ENCODE peak calls at places on chromosomes 5 and 9, in seven cellular contexts. One of them, this sample, is unnamed.

GRCh38 chr9:69462394-69462793 is 137.4 kb downstream of the ENTREP1 start:
- DNase-seq in HepG2: no peak
- DNase-seq in GM12878: no peak
- DNase-seq in H1: no peak
- DNase-seq in IMR-90: no peak
- DNase-seq in A549: no peak
- DNase-seq in K562: no peak
- DNase-seq in this sample: no peak

GRCh38 chr5:104598285-104598684 is 1035.7 kb upstream of the NUDT12 start:
- DNase-seq in K562: no peak
- DNase-seq in H1: no peak
- DNase-seq in IMR-90: no peak
- DNase-seq in A549: no peak
- DNase-seq in GM12878: no peak
- DNase-seq in HepG2: no peak
- DNase-seq in this sample: no peak

GRCh38 chr9:134406366-134407122 is 80.3 kb downstream of the RXRA start:
- DNase-seq in H1: no peak
- DNase-seq in IMR-90: no peak
- DNase-seq in A549: peak; percentile 66
- DNase-seq in K562: no peak
- DNase-seq in HepG2: no peak
- DNase-seq in GM12878: no peak
- DNase-seq in this sample: peak; percentile 58

GRCh38 chr5:157225463-157226422 is 40.2 kb upstream of the CYFIP2 start:
- DNase-seq in H1: no peak
- DNase-seq in K562: no peak
- DNase-seq in A549: no peak
- DNase-seq in GM12878: no peak
- DNase-seq in HepG2: no peak
- DNase-seq in IMR-90: no peak
- DNase-seq in this sample: no peak

GRCh38 chr9:97954550-97954989 is 16.6 kb upstream of the HEMGN start:
- DNase-seq in K562: peak; percentile 92
- DNase-seq in H1: peak; percentile 51
- DNase-seq in HepG2: peak; percentile 52
- DNase-seq in A549: peak; percentile 70
- DNase-seq in GM12878: no peak
- DNase-seq in IMR-90: no peak
- DNase-seq in this sample: peak; percentile 58

GRCh38 chr9:137279741-137280477 is 2.4 kb downstream of the TOR4A start:
- DNase-seq in A549: no peak
- DNase-seq in IMR-90: no peak
- DNase-seq in GM12878: no peak
- DNase-seq in H1: peak; percentile 55
- DNase-seq in HepG2: no peak
- DNase-seq in K562: no peak
- DNase-seq in this sample: no peak

GRCh38 chr5:88368201-88368600 is 99.6 kb upstream of the TMEM161B start:
- DNase-seq in K562: no peak
- DNase-seq in GM12878: no peak
- DNase-seq in H1: no peak
- DNase-seq in HepG2: no peak
- DNase-seq in A549: no peak
- DNase-seq in IMR-90: no peak
- DNase-seq in this sample: no peak

GRCh38 chr5:66671305-66671704 is 75.1 kb downstream of the MAST4 start:
- DNase-seq in K562: no peak
- DNase-seq in H1: no peak
- DNase-seq in IMR-90: no peak
- DNase-seq in A549: no peak
- DNase-seq in HepG2: no peak
- DNase-seq in GM12878: no peak
- DNase-seq in this sample: no peak

GRCh38 chr5:172145870-172146747 is 41.9 kb downstream of the STK10 start:
- DNase-seq in H1: no peak
- DNase-seq in HepG2: no peak
- DNase-seq in K562: no peak
- DNase-seq in IMR-90: no peak
- DNase-seq in GM12878: no peak
- DNase-seq in A549: no peak
- DNase-seq in this sample: no peak

GRCh38 chr5:157672976-157673375 is 1.6 kb downstream of the C5orf52 start:
- DNase-seq in IMR-90: no peak
- DNase-seq in K562: no peak
- DNase-seq in HepG2: no peak
- DNase-seq in H1: no peak
- DNase-seq in GM12878: no peak
- DNase-seq in A549: no peak
- DNase-seq in this sample: no peak

GRCh38 chr5:149035282-149035882 is 27.5 kb downstream of the SH3TC2 start:
- DNase-seq in HepG2: peak; percentile 53
- DNase-seq in A549: peak; percentile 79
- DNase-seq in GM12878: no peak
- DNase-seq in K562: peak; percentile 74
- DNase-seq in H1: peak; percentile 80
- DNase-seq in IMR-90: peak; percentile 83
- DNase-seq in this sample: peak; percentile 67

GRCh38 chr9:16236326-16236725 is 634.1 kb downstream of the BNC2 start:
- DNase-seq in IMR-90: peak; percentile 97
- DNase-seq in GM12878: no peak
- DNase-seq in HepG2: no peak
- DNase-seq in H1: no peak
- DNase-seq in A549: peak; percentile 23
- DNase-seq in K562: no peak
- DNase-seq in this sample: no peak

GRCh38 chr5:87245451-87245850 is 22.2 kb upstream of the RASA1 start:
- DNase-seq in A549: no peak
- DNase-seq in GM12878: no peak
- DNase-seq in H1: no peak
- DNase-seq in K562: no peak
- DNase-seq in IMR-90: no peak
- DNase-seq in HepG2: no peak
- DNase-seq in this sample: no peak

GRCh38 chr9:34374339-34374738 is 2.4 kb downstream of the MYORG start:
- DNase-seq in GM12878: no peak
- DNase-seq in HepG2: no peak
- DNase-seq in A549: no peak
- DNase-seq in H1: no peak
- DNase-seq in K562: no peak
- DNase-seq in IMR-90: no peak
- DNase-seq in this sample: no peak

GRCh38 chr5:142109356-142110045 is 922 bp downstream of the NDFIP1 start:
- DNase-seq in HepG2: no peak
- DNase-seq in H1: no peak
- DNase-seq in A549: peak; percentile 23
- DNase-seq in K562: peak; percentile 44
- DNase-seq in IMR-90: peak; percentile 15
- DNase-seq in GM12878: no peak
- DNase-seq in this sample: no peak

GRCh38 chr9:94086468-94086867 is 2.2 kb downstream of the PTPDC1 start:
- DNase-seq in H1: no peak
- DNase-seq in K562: no peak
- DNase-seq in IMR-90: peak; percentile 72
- DNase-seq in GM12878: no peak
- DNase-seq in A549: no peak
- DNase-seq in HepG2: no peak
- DNase-seq in this sample: peak; percentile 59

GRCh38 chr5:98768160-98769005 is 5.1 kb upstream of the RGMB start:
- DNase-seq in A549: peak; percentile 52
- DNase-seq in HepG2: peak; percentile 46
- DNase-seq in H1: peak; percentile 82
- DNase-seq in GM12878: no peak
- DNase-seq in IMR-90: peak; percentile 73
- DNase-seq in K562: peak; percentile 29
- DNase-seq in this sample: peak; percentile 73

GRCh38 chr5:172830876-172831662 is 3.0 kb upstream of the ERGIC1 start:
- DNase-seq in A549: no peak
- DNase-seq in IMR-90: peak; percentile 99
- DNase-seq in H1: no peak
- DNase-seq in GM12878: no peak
- DNase-seq in K562: no peak
- DNase-seq in HepG2: no peak
- DNase-seq in this sample: no peak

GRCh38 chr5:134576386-134577021 is 51.0 kb downstream of the JADE2 start:
- DNase-seq in HepG2: no peak
- DNase-seq in H1: no peak
- DNase-seq in K562: no peak
- DNase-seq in GM12878: no peak
- DNase-seq in IMR-90: no peak
- DNase-seq in A549: no peak
- DNase-seq in this sample: peak; percentile 8

GRCh38 chr5:72451771-72452505 is 55.3 kb downstream of the ZNF366 start:
- DNase-seq in GM12878: peak; percentile 75
- DNase-seq in HepG2: no peak
- DNase-seq in K562: no peak
- DNase-seq in A549: peak; percentile 35
- DNase-seq in H1: no peak
- DNase-seq in IMR-90: peak; percentile 66
- DNase-seq in this sample: peak; percentile 41

GRCh38 chr5:126233256-126233655 is 190.0 kb upstream of the GRAMD2B start:
- DNase-seq in K562: no peak
- DNase-seq in HepG2: no peak
- DNase-seq in GM12878: no peak
- DNase-seq in IMR-90: no peak
- DNase-seq in H1: no peak
- DNase-seq in A549: no peak
- DNase-seq in this sample: no peak

GRCh38 chr5:126234563-126235195 is 188.5 kb upstream of the GRAMD2B start:
- DNase-seq in GM12878: no peak
- DNase-seq in K562: peak; percentile 20
- DNase-seq in A549: peak; percentile 19
- DNase-seq in HepG2: peak; percentile 13
- DNase-seq in IMR-90: peak; percentile 6
- DNase-seq in H1: peak; percentile 54
- DNase-seq in this sample: peak; percentile 25

DNA sequence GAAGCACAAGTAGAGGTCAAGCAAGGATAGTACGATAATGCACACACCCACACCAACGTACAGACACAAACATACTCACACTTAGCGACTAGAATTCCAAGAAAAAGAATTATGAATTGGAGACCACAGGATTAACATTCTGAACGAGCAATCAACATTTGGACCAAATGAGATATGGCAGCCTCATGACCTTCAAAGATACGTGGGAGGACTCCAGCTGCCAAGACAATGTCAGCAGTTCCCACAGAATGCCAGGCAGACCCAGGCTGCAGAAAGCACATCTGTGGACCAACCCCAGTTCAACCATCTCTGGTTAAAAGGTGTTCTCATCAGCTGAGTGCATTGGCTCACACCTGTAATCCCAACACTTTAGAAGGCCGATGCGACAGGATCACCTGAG is 187.6 kb upstream of the GRAMD2B start:
- DNase-seq in K562: no peak
- DNase-seq in A549: no peak
- DNase-seq in IMR-90: no peak
- DNase-seq in HepG2: no peak
- DNase-seq in H1: no peak
- DNase-seq in GM12878: no peak
- DNase-seq in this sample: no peak
- TF ChIP-seq RFX5 in K562: no peak
- TF ChIP-seq RFX5 in A549: no peak
- TF ChIP-seq RFX5 in IMR-90: no peak
- TF ChIP-seq RFX5 in HepG2: no peak
- TF ChIP-seq RFX5 in H1: no peak
- TF ChIP-seq RFX5 in GM12878: no peak
- TF ChIP-seq RFX5 in this sample: no peak

GRCh38 chr9:127522727-127523126 is 71.4 kb downstream of the LRSAM1 start:
- DNase-seq in K562: no peak
- DNase-seq in H1: no peak
- DNase-seq in GM12878: no peak
- DNase-seq in A549: peak; percentile 51
- DNase-seq in HepG2: no peak
- DNase-seq in IMR-90: no peak
- DNase-seq in this sample: no peak
- TF ChIP-seq RFX5 in K562: no peak
- TF ChIP-seq RFX5 in H1: no peak
- TF ChIP-seq RFX5 in GM12878: no peak
- TF ChIP-seq RFX5 in A549: no peak
- TF ChIP-seq RFX5 in HepG2: no peak
- TF ChIP-seq RFX5 in IMR-90: no peak
- TF ChIP-seq RFX5 in this sample: no peak

DNA sequence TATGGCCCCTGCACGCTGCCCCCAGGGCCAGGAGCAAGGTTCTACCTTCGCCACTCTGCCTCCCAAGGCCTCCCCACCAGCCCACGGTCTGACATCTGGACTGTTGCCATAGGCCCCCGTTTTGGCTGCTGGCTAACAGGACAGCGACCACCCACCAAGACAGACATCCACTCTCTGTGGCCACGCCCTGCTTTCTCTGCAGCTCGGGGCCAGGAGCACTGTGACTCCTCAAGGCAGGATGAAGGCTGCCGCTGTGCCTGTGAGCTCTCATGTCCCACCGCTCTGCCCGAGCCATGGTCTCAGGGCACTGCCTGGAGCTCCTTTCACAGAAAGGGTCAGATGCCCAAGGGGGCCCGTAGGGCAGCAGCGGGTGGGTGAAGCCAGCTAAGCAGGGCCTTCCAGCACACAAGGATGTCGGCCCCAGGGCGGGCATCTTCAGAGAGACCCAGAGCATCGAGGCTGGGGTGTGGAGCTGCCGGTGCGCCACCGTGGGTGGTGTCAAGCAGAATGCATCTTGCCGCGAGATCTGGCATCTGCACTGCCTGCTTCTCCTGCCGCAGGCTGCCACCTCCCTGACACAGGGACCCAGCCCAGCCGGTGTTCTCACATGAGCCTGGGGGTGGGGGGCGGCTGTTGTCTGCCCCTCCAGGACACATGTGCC is 92.2 kb upstream of the ADAMTS2 start:
- DNase-seq in K562: no peak
- DNase-seq in H1: no peak
- DNase-seq in HepG2: no peak
- DNase-seq in IMR-90: no peak
- DNase-seq in A549: no peak
- DNase-seq in GM12878: no peak
- DNase-seq in this sample: peak; percentile 80
- TF ChIP-seq RFX5 in K562: no peak
- TF ChIP-seq RFX5 in H1: no peak
- TF ChIP-seq RFX5 in HepG2: no peak
- TF ChIP-seq RFX5 in IMR-90: no peak
- TF ChIP-seq RFX5 in A549: no peak
- TF ChIP-seq RFX5 in GM12878: no peak
- TF ChIP-seq RFX5 in this sample: no peak

DNA sequence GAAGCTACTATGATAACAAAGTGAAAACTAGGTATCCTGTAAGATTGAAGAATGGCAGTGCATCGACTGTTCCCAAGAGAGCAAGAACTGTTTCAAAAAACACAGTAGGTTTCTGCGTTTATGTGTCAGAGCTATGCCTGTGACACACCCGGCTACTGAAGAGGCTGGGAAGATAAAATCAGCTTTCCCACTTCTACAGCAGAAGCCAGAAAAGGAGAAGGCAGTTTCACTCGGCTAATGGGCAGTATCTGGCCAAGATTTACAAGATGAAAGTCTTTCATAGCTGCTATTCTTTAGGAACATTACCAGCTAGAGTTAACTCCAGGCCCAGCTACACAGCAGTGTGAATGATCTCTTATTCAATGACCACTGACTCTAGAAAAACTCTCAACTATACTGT is 195.2 kb downstream of the CTNND2 start:
- DNase-seq in H1: no peak
- DNase-seq in A549: no peak
- DNase-seq in HepG2: no peak
- DNase-seq in GM12878: no peak
- DNase-seq in IMR-90: no peak
- DNase-seq in K562: no peak
- DNase-seq in this sample: no peak
- TF ChIP-seq RFX5 in H1: no peak
- TF ChIP-seq RFX5 in A549: no peak
- TF ChIP-seq RFX5 in HepG2: no peak
- TF ChIP-seq RFX5 in GM12878: no peak
- TF ChIP-seq RFX5 in IMR-90: no peak
- TF ChIP-seq RFX5 in K562: no peak
- TF ChIP-seq RFX5 in this sample: no peak

GRCh38 chr5:169801324-169801777 is 164.3 kb downstream of the DOCK2 start:
- DNase-seq in IMR-90: peak; percentile 70
- DNase-seq in GM12878: no peak
- DNase-seq in A549: peak; percentile 34
- DNase-seq in H1: no peak
- DNase-seq in HepG2: no peak
- DNase-seq in K562: peak; percentile 40
- DNase-seq in this sample: no peak
- TF ChIP-seq RFX5 in IMR-90: no peak
- TF ChIP-seq RFX5 in GM12878: no peak
- TF ChIP-seq RFX5 in A549: no peak
- TF ChIP-seq RFX5 in H1: no peak
- TF ChIP-seq RFX5 in HepG2: no peak
- TF ChIP-seq RFX5 in K562: no peak
- TF ChIP-seq RFX5 in this sample: no peak

This sample was measured in SK-N-SH.